ENCODE peak calls at places on chromosomes 13 and 19, in seven cellular contexts. T is tibial nerve, D is cardiac muscle cell, I is choroid plexus epithelial cell, K is Peyer's patch, G is psoas muscle, A is uterus. J is an unnamed sample.

GRCh38 chr13:27619711-27620376 is 485 bp downstream of the LNX2 start:
- DNase-seq in T (no peak), D (no peak), I (peak), K (peak), G (peak), A (no peak), J (peak)

GRCh38 chr13:28492527-28493367 is 2.2 kb downstream of the FLT1 start:
- DNase-seq in T (no peak), D (peak), I (no peak), K (no peak), G (no peak), A (no peak), J (no peak)

GRCh38 chr19:8575467-8575997 is 1.7 kb downstream of the MYO1F start:
- DNase-seq in T (no peak), D (no peak), I (peak), K (peak), G (no peak), A (no peak), J (no peak)

GRCh38 chr19:9917322-9917721 is 19.0 kb downstream of the OLFM2 start:
- DNase-seq in T (no peak), D (peak), I (peak), K (no peak), G (no peak), A (no peak), J (no peak)

GRCh38 chr13:32019612-32020233 is 11.9 kb upstream of the FRY start:
- DNase-seq in T (peak), D (peak), I (peak), K (peak), G (no peak), A (peak), J (no peak)

GRCh38 chr13:105410602-105411001 is 1124.9 kb downstream of the EFNB2 start:
- DNase-seq in T (peak), D (peak), I (peak), K (peak), G (peak), A (peak), J (peak)

GRCh38 chr13:20901668-20902437 is 693 bp downstream of the XPO4 start:
- DNase-seq in T (no peak), D (peak), I (peak), K (peak), G (peak), A (no peak), J (peak)

GRCh38 chr19:47445527-47445926 is 26.2 kb downstream of the SLC8A2 start:
- DNase-seq in T (no peak), D (no peak), I (no peak), K (no peak), G (no peak), A (no peak), J (no peak)

GRCh38 chr19:3765121-3765520 is 2.6 kb downstream of the MRPL54 start:
- DNase-seq in T (no peak), D (no peak), I (no peak), K (no peak), G (no peak), A (no peak), J (no peak)

DNA sequence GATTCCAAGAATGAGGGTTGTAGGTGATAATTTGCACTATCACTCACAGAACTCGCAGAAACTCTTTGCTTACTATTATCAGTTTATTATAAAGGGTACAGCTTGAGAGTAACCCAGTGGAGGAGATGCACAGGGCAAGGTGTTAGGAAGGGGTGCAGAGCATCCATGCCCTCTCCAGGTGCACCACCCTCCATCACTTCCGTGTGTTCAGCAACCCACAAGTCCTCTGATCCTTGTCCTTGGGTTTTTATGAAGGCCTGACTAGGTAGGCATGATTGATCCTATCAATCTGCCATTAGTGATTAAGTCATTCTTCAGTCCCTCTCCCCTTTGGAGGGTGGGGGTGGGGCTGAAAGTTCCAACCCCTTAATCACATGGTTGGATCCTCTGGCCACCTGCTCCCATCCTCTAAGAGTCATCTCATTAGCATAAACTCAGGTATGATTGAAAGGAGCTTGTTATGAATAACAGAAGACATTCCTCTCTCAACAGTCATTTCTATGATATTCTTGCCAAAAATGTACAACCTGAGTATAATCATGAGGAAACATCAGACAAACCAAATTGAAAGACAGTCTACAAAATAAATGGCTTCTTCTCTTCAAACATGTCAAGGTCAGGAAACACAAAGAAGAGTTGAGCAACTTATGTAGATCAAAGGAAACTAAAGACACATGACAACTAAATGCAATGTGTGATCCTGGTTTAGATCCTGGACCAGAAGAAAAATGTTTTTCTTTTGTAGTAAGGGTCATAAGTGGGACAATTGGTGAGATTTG is 225.4 kb downstream of the PCCA start:
- DNase-seq in T (no peak), D (no peak), I (no peak), K (no peak), G (no peak), A (no peak), J (no peak)
- H3K4me3 ChIP-seq in T (no peak), D (no peak), I (no peak), K (no peak), G (no peak), A (no peak), J (no peak)

GRCh38 chr19:2274937-2275535 is 6.9 kb downstream of the PEAK3 start:
- DNase-seq in T (peak), D (peak), I (peak), K (peak), G (peak), A (peak), J (peak)
- TF ChIP-seq CTCF in T (peak), D (peak), I (peak), K (peak), G (peak), A (peak), J (peak)

DNA sequence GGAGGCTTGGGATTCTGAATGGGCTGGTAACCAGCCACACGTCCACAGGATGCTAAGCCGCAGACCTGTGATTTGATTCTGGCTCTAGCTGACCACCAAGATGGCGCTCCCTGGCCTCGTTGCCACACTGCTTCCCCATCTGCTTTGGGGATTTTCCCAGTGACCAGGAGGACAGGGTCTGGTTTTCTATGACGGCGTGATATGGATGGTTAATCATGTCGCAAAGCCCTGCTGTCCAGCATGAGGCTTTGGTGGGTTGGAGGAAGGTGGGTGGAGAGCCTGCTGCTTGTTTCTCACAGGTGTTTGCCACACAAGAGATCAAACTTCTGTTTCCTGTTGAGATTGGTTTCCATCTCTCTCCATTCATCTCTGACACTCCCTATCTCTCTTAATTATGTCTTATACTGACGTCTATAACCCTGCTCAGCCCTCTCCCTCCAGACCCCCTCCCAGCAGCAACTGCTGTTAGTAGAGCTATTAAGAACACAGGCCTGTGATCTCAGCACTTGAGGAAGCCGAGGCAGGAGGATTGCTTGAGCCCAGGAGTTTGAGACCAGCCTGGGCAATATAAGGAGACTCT is 102.7 kb downstream of the SIPA1L3 start:
- DNase-seq in T (no peak), D (no peak), I (no peak), K (no peak), G (no peak), A (no peak), J (no peak)
- H3K4me3 ChIP-seq in T (no peak), D (no peak), I (no peak), K (no peak), G (no peak), A (no peak), J (no peak)

GRCh38 chr13:40063743-40064142 is 408.3 kb downstream of the COG6 start:
- DNase-seq in T (no peak), D (no peak), I (peak), K (no peak), G (no peak), A (no peak), J (no peak)
- TF ChIP-seq CTCF in T (no peak), D (no peak), I (no peak), K (no peak), G (no peak), A (no peak), J (no peak)